ENCODE peak calls at places on chromosomes 7 and 10, in five cellular contexts. S is fibroblast of the aortic adventitia; V is stimulated activated naive CD4-positive, alpha-beta T cell; B is stimulated activated CD8-positive, alpha-beta memory T cell treated with anti-CD3 and anti-CD28 coated beads, Interleukin-15, amount 100 ng/mL, for 1 hour; D is activated effector memory CD4-positive, alpha-beta T cell treated with Interleukin-2 at 50 U/mL for 16 hours. O is an unnamed sample.

GRCh38 chr10:129707406-129708388 is 240.7 kb downstream of the MGMT start:
- DNase-seq in S (peak), V (no peak), B (no peak), D (no peak), O (no peak)

GRCh38 chr7:102944241-102944640 is 31.4 kb downstream of the LRRC17 start:
- DNase-seq in S (no peak), V (no peak), B (no peak), D (no peak), O (no peak)

GRCh38 chr7:20393021-20394015 is 62.6 kb downstream of the ITGB8 start:
- DNase-seq in S (no peak), V (no peak), B (no peak), D (no peak), O (no peak)

GRCh38 chr10:117470733-117471132 is 71.8 kb upstream of the EMX2 start:
- DNase-seq in S (no peak), V (no peak), B (no peak), D (no peak), O (peak)

GRCh38 chr7:128888039-128888755 is 22.3 kb downstream of the KCP start:
- DNase-seq in S (no peak), V (no peak), B (no peak), D (no peak), O (no peak)

GRCh38 chr7:24668922-24669635 is 88.2 kb downstream of the GSDME start:
- DNase-seq in S (peak), V (no peak), B (no peak), D (no peak), O (no peak)

GRCh38 chr7:151248191-151249033 is at the start of gene SMARCD3:
- DNase-seq in S (peak), V (no peak), B (no peak), D (peak), O (no peak)

GRCh38 chr10:80351220-80351619 is 5.3 kb downstream of the DYDC1 start:
- DNase-seq in S (no peak), V (no peak), B (no peak), D (no peak), O (no peak)

GRCh38 chr7:155824195-155824915 is 12.1 kb upstream of the SHH start:
- DNase-seq in S (no peak), V (no peak), B (no peak), D (no peak), O (no peak)

GRCh38 chr10:5606864-5607263 is 59.5 kb downstream of the ASB13 start:
- DNase-seq in S (no peak), V (no peak), B (no peak), D (no peak), O (no peak)

GRCh38 chr7:151971829-151972228 is 15.6 kb downstream of the GALNTL5 start:
- DNase-seq in S (no peak), V (no peak), B (no peak), D (no peak), O (no peak)

GRCh38 chr10:124996127-124996853 is 54.4 kb downstream of the ZRANB1 start:
- DNase-seq in S (no peak), V (no peak), B (no peak), D (no peak), O (no peak)

GRCh38 chr7:141699860-141700259 is 2.1 kb downstream of the DENND11 start:
- DNase-seq in S (no peak), V (no peak), B (no peak), D (no peak), O (no peak)

GRCh38 chr7:142940968-142941535 is 1.8 kb downstream of the LLCFC1 start:
- DNase-seq in S (no peak), V (no peak), B (no peak), D (no peak), O (no peak)

GRCh38 chr7:80417211-80417793 is 94.6 kb downstream of the GNAT3 start:
- DNase-seq in S (no peak), V (no peak), B (no peak), D (no peak), O (no peak)

GRCh38 chr7:144941127-144941526 is 105.3 kb upstream of the TPK1 start:
- DNase-seq in S (no peak), V (no peak), B (no peak), D (no peak), O (no peak)

GRCh38 chr7:4797858-4798705 is 22.7 kb downstream of the AP5Z1 start:
- DNase-seq in S (peak), V (peak), B (no peak), D (peak), O (peak)

GRCh38 chr7:83301416-83301815 is 138.7 kb upstream of the PCLO start:
- DNase-seq in S (peak), V (no peak), B (no peak), D (no peak), O (no peak)

GRCh38 chr10:109984013-109984412 is 23.8 kb upstream of the ADD3 start:
- DNase-seq in S (no peak), V (no peak), B (no peak), D (no peak), O (no peak)

GRCh38 chr10:88971668-88972067 is 18.9 kb upstream of the FAS start:
- DNase-seq in S (peak), V (no peak), B (no peak), D (no peak), O (no peak)

GRCh38 chr7:107659666-107660065 is 962 bp upstream of the SLC26A4 start:
- DNase-seq in S (peak), V (no peak), B (no peak), D (no peak), O (peak)

GRCh38 chr10:124703372-124703771 is 40.8 kb downstream of the FAM53B start:
- DNase-seq in S (no peak), V (no peak), B (no peak), D (no peak), O (no peak)

GRCh38 chr7:2921748-2922147 is 77.6 kb upstream of the GNA12 start:
- DNase-seq in S (no peak), V (no peak), B (no peak), D (no peak), O (no peak)

GRCh38 chr10:124667425-124668130 is 76.6 kb downstream of the FAM53B start:
- DNase-seq in S (no peak), V (no peak), B (no peak), D (no peak), O (no peak)

GRCh38 chr10:131676971-131677421 is 223.8 kb upstream of the PPP2R2D start:
- DNase-seq in S (no peak), V (no peak), B (no peak), D (no peak), O (no peak)

GRCh38 chr7:24341677-24342076 is 57.7 kb downstream of the NPY start:
- DNase-seq in S (peak), V (no peak), B (no peak), D (no peak), O (no peak)

GRCh38 chr10:89526396-89526795 is 9.0 kb downstream of the SLC16A12 start:
- DNase-seq in S (peak), V (no peak), B (no peak), D (no peak), O (no peak)

GRCh38 chr10:125698599-125698998 is 15.6 kb upstream of the TEX36 start:
- DNase-seq in S (no peak), V (no peak), B (no peak), D (no peak), O (no peak)

GRCh38 chr10:48249004-48249762 is 25.3 kb downstream of the FRMPD2 start:
- DNase-seq in S (no peak), V (no peak), B (no peak), D (no peak), O (no peak)

GRCh38 chr7:39510738-39511372 is 55.3 kb upstream of the YAE1 start:
- DNase-seq in S (peak), V (no peak), B (no peak), D (no peak), O (no peak)

GRCh38 chr10:6607778-6608177 is 27.7 kb upstream of the PRKCQ start:
- DNase-seq in S (no peak), V (no peak), B (no peak), D (no peak), O (no peak)

GRCh38 chr7:2306688-2307087 is 7.6 kb downstream of the SNX8 start:
- DNase-seq in S (no peak), V (no peak), B (no peak), D (no peak), O (no peak)

GRCh38 chr10:13971586-13972475 is 358.9 kb downstream of the FRMD4A start:
- DNase-seq in S (peak), V (no peak), B (no peak), D (no peak), O (no peak)

GRCh38 chr10:52316005-52316404 is 1.9 kb downstream of the DKK1 start:
- DNase-seq in S (peak), V (no peak), B (no peak), D (no peak), O (no peak)

GRCh38 chr7:73974948-73975926 is 52.7 kb upstream of the ELN start:
- DNase-seq in S (no peak), V (no peak), B (no peak), D (no peak), O (no peak)

GRCh38 chr7:134315679-134316538 is 821 bp downstream of the SLC35B4 start:
- DNase-seq in S (peak), V (no peak), B (no peak), D (no peak), O (peak)

GRCh38 chr10:77925410-77925794 is 1.2 kb downstream of the DLG5 start:
- DNase-seq in S (peak), V (no peak), B (no peak), D (no peak), O (peak)

O was measured in Karpas-422.